ENCODE peak calls at places on chromosomes 7 and 10, in eight cellular contexts. Y is suprapubic skin, G is transverse colon, R is A549, E is K562, D is tibial nerve, W is sigmoid colon, H is stomach. U is an unnamed sample. For H3K4me1, the result is how much of the 10 kb centered on the place peaks cover.

GRCh38 chr7:133355325-133355708 is 102.4 kb downstream of the EXOC4 start:
- DNase-seq in Y (no peak), G (no peak), R (no peak), E (peak), D (no peak), W (no peak), H (no peak), U (no peak)

GRCh38 chr10:70656489-70656888 is 15.8 kb upstream of the ADAMTS14 start:
- DNase-seq in Y (no peak), G (no peak), R (no peak), E (peak), D (no peak), W (peak), H (no peak), U (no peak)

GRCh38 chr10:113463777-113464176 is 89.1 kb upstream of the HABP2 start:
- DNase-seq in Y (no peak), G (no peak), R (no peak), E (no peak), D (no peak), W (no peak), H (no peak), U (peak)

GRCh38 chr7:103987455-103987854 is 2.0 kb downstream of the RELN start:
- DNase-seq in Y (no peak), G (no peak), R (no peak), E (peak), D (no peak), W (no peak), H (no peak), U (no peak)

GRCh38 chr10:14332895-14333294 is 2.2 kb upstream of the FRMD4A start:
- DNase-seq in Y (no peak), G (no peak), R (no peak), E (no peak), D (no peak), W (no peak), H (no peak), U (peak)

GRCh38 chr10:67606572-67606971 is 89.4 kb downstream of the CTNNA3 start:
- DNase-seq in Y (no peak), G (no peak), R (peak), E (no peak), D (no peak), W (no peak), H (no peak), U (no peak)

GRCh38 chr10:126199221-126199998 is 188.9 kb downstream of the ADAM12 start:
- DNase-seq in Y (no peak), G (no peak), R (peak), E (peak), D (no peak), W (no peak), H (no peak), U (peak)

GRCh38 chr10:99742240-99742639 is 10.2 kb downstream of the CUTC start:
- DNase-seq in Y (no peak), G (no peak), R (no peak), E (no peak), D (no peak), W (no peak), H (no peak), U (no peak)

GRCh38 chr7:32507416-32507815 is 12.1 kb downstream of the AVL9 start:
- DNase-seq in Y (no peak), G (no peak), R (no peak), E (no peak), D (no peak), W (no peak), H (no peak), U (no peak)

GRCh38 chr7:84666668-84667067 is 472.1 kb upstream of the SEMA3A start:
- DNase-seq in Y (no peak), G (no peak), R (no peak), E (no peak), D (no peak), W (no peak), H (no peak), U (no peak)

GRCh38 chr7:134520130-134520529 is 7.2 kb upstream of the AKR1B10 start:
- DNase-seq in Y (no peak), G (no peak), R (no peak), E (no peak), D (no peak), W (no peak), H (no peak), U (no peak)

GRCh38 chr10:77259475-77259874 is 378.1 kb downstream of the KCNMA1 start:
- DNase-seq in Y (no peak), G (no peak), R (no peak), E (no peak), D (no peak), W (no peak), H (no peak), U (no peak)

GRCh38 chr7:126658684-126659083 is 594.1 kb downstream of the GRM8 start:
- DNase-seq in Y (no peak), G (no peak), R (no peak), E (no peak), D (no peak), W (no peak), H (no peak), U (no peak)

GRCh38 chr10:3365630-3366029 is 193.0 kb upstream of the PITRM1 start:
- DNase-seq in Y (no peak), G (no peak), R (peak), E (no peak), D (no peak), W (no peak), H (no peak), U (no peak)

GRCh38 chr7:84040365-84040764 is 154.2 kb downstream of the SEMA3A start:
- DNase-seq in Y (no peak), G (no peak), R (no peak), E (no peak), D (no peak), W (no peak), H (peak), U (no peak)

GRCh38 chr7:130894146-130895005 is 160.4 kb upstream of the KLF14 start:
- DNase-seq in Y (peak), G (no peak), R (peak), E (peak), D (peak), W (peak), H (peak), U (no peak)

GRCh38 chr7:138226001-138226476 is 149.8 kb downstream of the AKR1D1 start:
- DNase-seq in Y (no peak), G (no peak), R (no peak), E (peak), D (no peak), W (no peak), H (no peak), U (no peak)

GRCh38 chr10:28087675-28088351 is 88.9 kb upstream of the ODAD2 start:
- DNase-seq in Y (no peak), G (no peak), R (peak), E (no peak), D (no peak), W (no peak), H (no peak), U (no peak)

GRCh38 chr10:62172465-62172864 is 96.2 kb downstream of the RTKN2 start:
- DNase-seq in Y (no peak), G (no peak), R (no peak), E (no peak), D (no peak), W (no peak), H (no peak), U (no peak)

GRCh38 chr10:133123746-133124356 is 36.1 kb downstream of the ADGRA1 start:
- DNase-seq in Y (no peak), G (no peak), R (no peak), E (no peak), D (no peak), W (no peak), H (no peak), U (no peak)

GRCh38 chr7:31811650-31812461 is 124.8 kb downstream of the PPP1R17 start:
- DNase-seq in Y (no peak), G (no peak), R (no peak), E (no peak), D (peak), W (peak), H (no peak), U (no peak)

GRCh38 chr10:25725917-25726716 is 207.9 kb upstream of the MYO3A start:
- DNase-seq in Y (no peak), G (no peak), R (peak), E (peak), D (peak), W (no peak), H (no peak), U (no peak)

GRCh38 chr10:77043364-77043763 is 594.2 kb downstream of the KCNMA1 start:
- DNase-seq in Y (no peak), G (no peak), R (no peak), E (no peak), D (no peak), W (no peak), H (no peak), U (no peak)

GRCh38 chr7:73395538-73396503 is 37.8 kb upstream of the FZD9 start:
- DNase-seq in Y (no peak), G (no peak), R (no peak), E (no peak), D (no peak), W (no peak), H (no peak), U (no peak)

GRCh38 chr7:155187061-155187785 is 110.5 kb upstream of the INSIG1 start:
- DNase-seq in Y (no peak), G (no peak), R (no peak), E (no peak), D (no peak), W (peak), H (no peak), U (no peak)

GRCh38 chr7:134599371-134599770 is 47.3 kb upstream of the BPGM start:
- DNase-seq in Y (no peak), G (no peak), R (no peak), E (no peak), D (no peak), W (no peak), H (no peak), U (no peak)

GRCh38 chr10:52486840-52487611 is 172.9 kb downstream of the DKK1 start:
- DNase-seq in Y (no peak), G (no peak), R (peak), E (no peak), D (no peak), W (no peak), H (no peak), U (no peak)

GRCh38 chr7:143490719-143491306 is 13.1 kb downstream of the TAS2R41 start:
- DNase-seq in Y (no peak), G (no peak), R (peak), E (peak), D (peak), W (no peak), H (no peak), U (no peak)

GRCh38 chr7:50869108-50869716 is 86.5 kb upstream of the GRB10 start:
- DNase-seq in Y (no peak), G (no peak), R (peak), E (no peak), D (peak), W (no peak), H (no peak), U (no peak)

GRCh38 chr7:107564553-107565298 is 955 bp downstream of the DUS4L start:
- DNase-seq in Y (no peak), G (no peak), R (peak), E (no peak), D (no peak), W (no peak), H (no peak), U (no peak)

DNA sequence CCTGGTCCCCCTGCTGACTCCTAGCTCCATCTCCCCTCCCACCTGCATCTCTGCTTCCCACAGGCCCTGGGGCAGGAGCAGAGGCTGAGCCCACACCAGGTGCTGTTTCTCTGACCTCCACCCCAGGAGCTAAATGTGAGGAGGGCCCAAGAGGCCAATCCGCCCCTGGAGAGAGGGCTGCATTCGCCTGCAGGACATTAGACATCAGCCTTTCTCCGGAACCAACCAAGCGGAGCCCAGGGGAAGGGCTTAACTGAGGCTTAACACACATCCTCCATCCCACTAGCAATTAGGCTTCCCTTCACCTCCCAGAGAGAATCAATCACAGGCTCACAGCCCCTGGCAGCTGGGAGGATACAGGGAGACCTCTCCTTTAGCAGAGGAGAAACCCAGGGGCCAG is 50.5 kb downstream of the SH3PXD2A start:
- DNase-seq in Y (no peak), G (no peak), R (no peak), E (no peak), D (no peak), W (no peak), H (no peak), U (no peak)
- H3K4me1 ChIP-seq in Y (half or more), G (under half), R (under half), E (under half), D (under half), W (under half), H (under half), U (under half)

DNA sequence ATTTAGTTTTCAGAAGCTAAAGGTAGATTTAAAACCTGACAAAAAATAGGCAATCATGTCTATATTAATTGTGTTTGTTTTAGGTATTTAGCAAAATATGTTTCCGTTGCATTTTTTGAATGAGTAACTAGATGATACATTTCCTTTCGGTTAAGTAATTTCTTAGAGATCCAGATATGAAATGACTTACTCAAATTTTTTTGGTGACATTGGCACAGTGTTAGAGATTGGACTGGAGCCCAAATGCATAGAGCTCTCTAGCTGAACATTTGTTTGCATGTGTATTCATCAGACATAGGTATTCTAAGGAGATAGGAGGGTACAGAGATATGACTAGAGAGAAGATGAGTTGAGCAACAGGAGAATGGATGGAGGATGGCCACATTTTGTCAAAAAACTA is 1.9 kb downstream of the BUB3 start:
- DNase-seq in Y (no peak), G (no peak), R (no peak), E (no peak), D (no peak), W (no peak), H (no peak), U (no peak)
- TF ChIP-seq EP300 in Y (no peak), G (no peak), R (no peak), E (no peak), D (no peak), W (no peak), H (no peak), U (no peak)

GRCh38 chr10:118729641-118730258 is 25.0 kb downstream of the CACUL1 start:
- DNase-seq in Y (no peak), G (no peak), R (no peak), E (no peak), D (no peak), W (no peak), H (no peak), U (no peak)

GRCh38 chr10:118735294-118735693 is 19.5 kb downstream of the CACUL1 start:
- DNase-seq in Y (no peak), G (no peak), R (no peak), E (peak), D (no peak), W (no peak), H (no peak), U (no peak)

GRCh38 chr10:118734477-118734876 is 20.3 kb downstream of the CACUL1 start:
- DNase-seq in Y (no peak), G (no peak), R (no peak), E (no peak), D (no peak), W (no peak), H (no peak), U (no peak)

GRCh38 chr10:118730699-118731456 is 23.9 kb downstream of the CACUL1 start:
- DNase-seq in Y (no peak), G (peak), R (no peak), E (no peak), D (no peak), W (no peak), H (no peak), U (no peak)

GRCh38 chr10:118732253-118733194 is 22.2 kb downstream of the CACUL1 start:
- DNase-seq in Y (no peak), G (peak), R (no peak), E (no peak), D (no peak), W (no peak), H (no peak), U (no peak)
- H3K4me1 ChIP-seq in Y (half or more), G (half or more), R (under half), E (under half), D (half or more), W (half or more), H (half or more), U (half or more)

DNA sequence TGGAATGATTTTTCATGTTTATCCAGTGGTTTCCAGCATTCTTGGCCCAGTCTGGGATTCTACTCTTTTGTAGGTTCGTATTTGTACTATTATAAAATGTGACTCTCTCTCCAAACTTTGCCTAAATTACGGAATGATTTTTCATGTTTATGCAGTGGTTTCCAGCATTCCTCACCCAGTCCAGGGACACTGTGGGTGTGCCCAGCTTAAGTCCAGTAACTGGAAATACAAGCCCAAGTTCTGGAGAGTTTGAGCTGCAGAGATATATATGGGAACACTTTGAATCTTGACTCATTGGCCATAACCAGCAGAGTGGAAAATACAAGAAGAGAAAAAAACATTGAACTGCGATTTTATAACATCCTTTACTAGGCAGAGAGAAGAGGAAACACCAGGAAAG is 5.9 kb upstream of the MAGI2 start:
- DNase-seq in Y (no peak), G (no peak), R (no peak), E (no peak), D (peak), W (no peak), H (no peak), U (no peak)
- TF ChIP-seq EP300 in Y (no peak), G (no peak), R (no peak), E (no peak), D (no peak), W (no peak), H (no peak), U (no peak)

GRCh38 chr10:5518143-5518542 is 6.6 kb upstream of the CALML3 start:
- DNase-seq in Y (no peak), G (peak), R (peak), E (no peak), D (no peak), W (peak), H (no peak), U (no peak)
- H3K4me1 ChIP-seq in Y (under half), G (under half), R (under half), E (under half), D (under half), W (under half), H (under half), U (under half)

DNA sequence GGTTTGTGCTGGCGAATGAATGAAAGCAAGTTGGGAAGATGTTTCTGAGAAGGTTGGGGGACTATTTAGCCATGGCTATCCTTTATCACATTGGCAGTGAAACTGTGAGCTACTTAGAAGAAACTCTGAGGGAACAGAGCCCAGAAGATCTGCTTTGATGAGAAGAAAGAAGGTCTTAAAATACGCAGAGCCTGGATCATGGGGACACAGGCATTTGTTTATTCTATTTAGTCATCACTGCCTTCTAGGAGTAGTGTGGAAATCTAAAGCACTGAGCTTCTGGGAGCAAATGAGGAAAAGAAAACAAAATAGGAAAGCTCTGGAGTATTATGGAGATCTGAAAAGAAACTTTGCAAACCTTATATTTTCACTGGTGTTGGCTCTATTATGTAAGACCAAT is 28.5 kb downstream of the CPED1 start:
- DNase-seq in Y (no peak), G (no peak), R (peak), E (no peak), D (no peak), W (peak), H (no peak), U (no peak)
- TF ChIP-seq EP300 in Y (no peak), G (no peak), R (no peak), E (no peak), D (no peak), W (peak), H (no peak), U (no peak)